ENCODE peak calls at places on chromosomes 2 and 18, in nine cellular contexts. One of them, this sample, is unnamed.

GRCh38 chr2:241315879-241316700 is at the start of gene SEPTIN2:
- DNase-seq in fibroblast of villous mesenchyme: peak; percentile 61
- DNase-seq in left ventricle myocardium inferior: peak; percentile 80
- DNase-seq in neural crest cell: peak; percentile 66
- DNase-seq in thoracic aorta: peak; percentile 39
- DNase-seq in heart left ventricle: peak; percentile 51
- DNase-seq in ovary: peak; percentile 85
- DNase-seq in HFFc6: peak; percentile 30
- DNase-seq in mammary epithelial cell: peak; percentile 73
- DNase-seq in this sample: peak; percentile 87

GRCh38 chr2:96110621-96111256 is 5.6 kb downstream of the ADRA2B start:
- DNase-seq in fibroblast of villous mesenchyme: no peak
- DNase-seq in left ventricle myocardium inferior: peak; percentile 12
- DNase-seq in neural crest cell: no peak
- DNase-seq in thoracic aorta: no peak
- DNase-seq in heart left ventricle: peak; percentile 23
- DNase-seq in ovary: no peak
- DNase-seq in HFFc6: no peak
- DNase-seq in mammary epithelial cell: no peak
- DNase-seq in this sample: no peak

GRCh38 chr18:46324556-46324955 is 220.4 kb downstream of the HAUS1 start:
- DNase-seq in fibroblast of villous mesenchyme: peak; percentile 57
- DNase-seq in left ventricle myocardium inferior: no peak
- DNase-seq in neural crest cell: no peak
- DNase-seq in thoracic aorta: no peak
- DNase-seq in heart left ventricle: no peak
- DNase-seq in ovary: no peak
- DNase-seq in HFFc6: peak; percentile 55
- DNase-seq in mammary epithelial cell: peak; percentile 69
- DNase-seq in this sample: no peak

GRCh38 chr2:99448556-99448955 is 41.3 kb downstream of the REV1 start:
- DNase-seq in fibroblast of villous mesenchyme: peak; percentile 52
- DNase-seq in left ventricle myocardium inferior: no peak
- DNase-seq in neural crest cell: no peak
- DNase-seq in thoracic aorta: no peak
- DNase-seq in heart left ventricle: no peak
- DNase-seq in ovary: no peak
- DNase-seq in HFFc6: peak; percentile 32
- DNase-seq in mammary epithelial cell: peak; percentile 94
- DNase-seq in this sample: no peak

GRCh38 chr2:1727101-1727771 is 17.1 kb downstream of the PXDN start:
- DNase-seq in fibroblast of villous mesenchyme: peak; percentile 66
- DNase-seq in left ventricle myocardium inferior: peak; percentile 25
- DNase-seq in neural crest cell: no peak
- DNase-seq in thoracic aorta: no peak
- DNase-seq in heart left ventricle: no peak
- DNase-seq in ovary: no peak
- DNase-seq in HFFc6: no peak
- DNase-seq in mammary epithelial cell: no peak
- DNase-seq in this sample: peak; percentile 44

GRCh38 chr2:161992526-161992925 is 81.5 kb downstream of the DPP4 start:
- DNase-seq in fibroblast of villous mesenchyme: peak; percentile 68
- DNase-seq in left ventricle myocardium inferior: no peak
- DNase-seq in neural crest cell: no peak
- DNase-seq in thoracic aorta: no peak
- DNase-seq in heart left ventricle: no peak
- DNase-seq in ovary: no peak
- DNase-seq in HFFc6: no peak
- DNase-seq in mammary epithelial cell: no peak
- DNase-seq in this sample: no peak

GRCh38 chr2:111157798-111158197 is 37.1 kb downstream of the BCL2L11 start:
- DNase-seq in fibroblast of villous mesenchyme: no peak
- DNase-seq in left ventricle myocardium inferior: no peak
- DNase-seq in neural crest cell: no peak
- DNase-seq in thoracic aorta: no peak
- DNase-seq in heart left ventricle: no peak
- DNase-seq in ovary: no peak
- DNase-seq in HFFc6: no peak
- DNase-seq in mammary epithelial cell: no peak
- DNase-seq in this sample: no peak

GRCh38 chr2:203824057-203824456 is 43.5 kb upstream of the CTLA4 start:
- DNase-seq in fibroblast of villous mesenchyme: no peak
- DNase-seq in left ventricle myocardium inferior: no peak
- DNase-seq in neural crest cell: no peak
- DNase-seq in thoracic aorta: no peak
- DNase-seq in heart left ventricle: no peak
- DNase-seq in ovary: no peak
- DNase-seq in HFFc6: no peak
- DNase-seq in mammary epithelial cell: no peak
- DNase-seq in this sample: no peak

GRCh38 chr2:169087757-169088379 is 18.5 kb downstream of the DHRS9 start:
- DNase-seq in fibroblast of villous mesenchyme: no peak
- DNase-seq in left ventricle myocardium inferior: no peak
- DNase-seq in neural crest cell: no peak
- DNase-seq in thoracic aorta: no peak
- DNase-seq in heart left ventricle: no peak
- DNase-seq in ovary: no peak
- DNase-seq in HFFc6: no peak
- DNase-seq in mammary epithelial cell: no peak
- DNase-seq in this sample: no peak

GRCh38 chr2:1544478-1545069 is 131.3 kb downstream of the TPO start:
- DNase-seq in fibroblast of villous mesenchyme: no peak
- DNase-seq in left ventricle myocardium inferior: no peak
- DNase-seq in neural crest cell: no peak
- DNase-seq in thoracic aorta: no peak
- DNase-seq in heart left ventricle: no peak
- DNase-seq in ovary: no peak
- DNase-seq in HFFc6: peak; percentile 67
- DNase-seq in mammary epithelial cell: peak; percentile 24
- DNase-seq in this sample: peak; percentile 36

GRCh38 chr2:220855296-220855695 is 716.8 kb downstream of the EPHA4 start:
- DNase-seq in fibroblast of villous mesenchyme: no peak
- DNase-seq in left ventricle myocardium inferior: no peak
- DNase-seq in neural crest cell: no peak
- DNase-seq in thoracic aorta: no peak
- DNase-seq in heart left ventricle: peak; percentile 48
- DNase-seq in ovary: no peak
- DNase-seq in HFFc6: no peak
- DNase-seq in mammary epithelial cell: peak; percentile 93
- DNase-seq in this sample: no peak

GRCh38 chr2:151357359-151357758 is at the start of gene TNFAIP6:
- DNase-seq in fibroblast of villous mesenchyme: peak; percentile 98
- DNase-seq in left ventricle myocardium inferior: no peak
- DNase-seq in neural crest cell: no peak
- DNase-seq in thoracic aorta: no peak
- DNase-seq in heart left ventricle: no peak
- DNase-seq in ovary: no peak
- DNase-seq in HFFc6: peak; percentile 94
- DNase-seq in mammary epithelial cell: peak; percentile 87
- DNase-seq in this sample: no peak

GRCh38 chr2:228518-229278 is 35.1 kb downstream of the SH3YL1 start:
- DNase-seq in fibroblast of villous mesenchyme: no peak
- DNase-seq in left ventricle myocardium inferior: no peak
- DNase-seq in neural crest cell: no peak
- DNase-seq in thoracic aorta: no peak
- DNase-seq in heart left ventricle: no peak
- DNase-seq in ovary: no peak
- DNase-seq in HFFc6: no peak
- DNase-seq in mammary epithelial cell: no peak
- DNase-seq in this sample: no peak

GRCh38 chr2:38376346-38376682 is 759 bp downstream of the ATL2 start:
- DNase-seq in fibroblast of villous mesenchyme: peak; percentile 83
- DNase-seq in left ventricle myocardium inferior: no peak
- DNase-seq in neural crest cell: no peak
- DNase-seq in thoracic aorta: no peak
- DNase-seq in heart left ventricle: no peak
- DNase-seq in ovary: no peak
- DNase-seq in HFFc6: peak; percentile 65
- DNase-seq in mammary epithelial cell: peak; percentile 87
- DNase-seq in this sample: no peak

GRCh38 chr2:5497874-5498273 is 194.3 kb upstream of the SOX11 start:
- DNase-seq in fibroblast of villous mesenchyme: no peak
- DNase-seq in left ventricle myocardium inferior: no peak
- DNase-seq in neural crest cell: no peak
- DNase-seq in thoracic aorta: no peak
- DNase-seq in heart left ventricle: no peak
- DNase-seq in ovary: no peak
- DNase-seq in HFFc6: no peak
- DNase-seq in mammary epithelial cell: no peak
- DNase-seq in this sample: no peak

GRCh38 chr2:231355802-231356473 is 39.6 kb upstream of the B3GNT7 start:
- DNase-seq in fibroblast of villous mesenchyme: peak; percentile 34
- DNase-seq in left ventricle myocardium inferior: peak; percentile 16
- DNase-seq in neural crest cell: no peak
- DNase-seq in thoracic aorta: no peak
- DNase-seq in heart left ventricle: no peak
- DNase-seq in ovary: peak; percentile 47
- DNase-seq in HFFc6: no peak
- DNase-seq in mammary epithelial cell: no peak
- DNase-seq in this sample: no peak

GRCh38 chr2:126886201-126886905 is 12.3 kb upstream of the TEX51 start:
- DNase-seq in fibroblast of villous mesenchyme: peak; percentile 46
- DNase-seq in left ventricle myocardium inferior: peak; percentile 56
- DNase-seq in neural crest cell: peak; percentile 65
- DNase-seq in thoracic aorta: no peak
- DNase-seq in heart left ventricle: peak; percentile 52
- DNase-seq in ovary: peak; percentile 74
- DNase-seq in HFFc6: peak; percentile 20
- DNase-seq in mammary epithelial cell: no peak
- DNase-seq in this sample: peak; percentile 57

GRCh38 chr18:3069671-3070433 is 56.9 kb upstream of the LPIN2 start:
- DNase-seq in fibroblast of villous mesenchyme: no peak
- DNase-seq in left ventricle myocardium inferior: no peak
- DNase-seq in neural crest cell: no peak
- DNase-seq in thoracic aorta: no peak
- DNase-seq in heart left ventricle: no peak
- DNase-seq in ovary: no peak
- DNase-seq in HFFc6: no peak
- DNase-seq in mammary epithelial cell: no peak
- DNase-seq in this sample: peak; percentile 16

GRCh38 chr2:85804583-85804982 is 50.8 kb downstream of the ATOH8 start:
- DNase-seq in fibroblast of villous mesenchyme: no peak
- DNase-seq in left ventricle myocardium inferior: no peak
- DNase-seq in neural crest cell: no peak
- DNase-seq in thoracic aorta: no peak
- DNase-seq in heart left ventricle: no peak
- DNase-seq in ovary: no peak
- DNase-seq in HFFc6: no peak
- DNase-seq in mammary epithelial cell: no peak
- DNase-seq in this sample: peak; percentile 35
- TF ChIP-seq CTCF in fibroblast of villous mesenchyme: peak; percentile 83
- TF ChIP-seq CTCF in left ventricle myocardium inferior: peak; percentile 76
- TF ChIP-seq CTCF in neural crest cell: peak; percentile 71
- TF ChIP-seq CTCF in thoracic aorta: peak; percentile 52
- TF ChIP-seq CTCF in heart left ventricle: peak; percentile 63
- TF ChIP-seq CTCF in ovary: no peak
- TF ChIP-seq CTCF in HFFc6: peak; percentile 78
- TF ChIP-seq CTCF in mammary epithelial cell: peak; percentile 66
- TF ChIP-seq CTCF in this sample: peak; percentile 50

DNA sequence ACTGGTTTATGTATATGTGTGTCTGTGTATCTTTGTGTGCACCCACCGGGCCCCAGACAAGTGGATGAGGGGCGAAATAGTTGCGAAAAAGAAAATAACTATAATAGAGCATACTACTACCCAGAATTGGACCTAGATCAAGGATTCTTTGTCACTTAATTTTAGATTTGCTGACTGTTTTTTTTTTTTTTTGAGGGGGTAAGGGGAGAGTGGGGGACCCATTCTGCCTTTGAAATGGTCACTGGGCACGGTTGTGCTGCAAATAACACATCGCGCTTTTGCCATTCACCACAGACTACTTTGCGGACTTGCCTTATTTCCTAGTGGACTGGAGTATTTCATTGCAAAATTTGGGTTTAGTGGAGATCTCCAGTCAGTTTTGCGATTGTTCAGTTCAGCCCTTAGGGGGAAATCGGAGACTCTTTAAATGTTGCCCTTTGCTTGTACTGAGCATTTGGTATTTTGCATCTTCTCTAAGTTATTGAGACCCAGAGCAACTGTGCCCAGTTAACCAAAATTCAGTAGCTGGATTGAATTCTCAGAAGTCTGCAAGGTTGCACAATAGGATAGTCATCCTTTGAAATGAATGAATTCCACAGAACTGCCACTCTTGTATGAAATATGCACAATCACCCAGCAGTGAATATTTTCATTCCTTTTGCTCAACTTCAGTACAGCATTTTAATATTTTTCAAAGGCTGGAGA is 2.8 kb downstream of the TRIB2 start:
- DNase-seq in fibroblast of villous mesenchyme: peak; percentile 70
- DNase-seq in left ventricle myocardium inferior: no peak
- DNase-seq in neural crest cell: no peak
- DNase-seq in thoracic aorta: no peak
- DNase-seq in heart left ventricle: no peak
- DNase-seq in ovary: no peak
- DNase-seq in HFFc6: peak; percentile 70
- DNase-seq in mammary epithelial cell: peak; percentile 50
- DNase-seq in this sample: no peak
- TF ChIP-seq CTCF in fibroblast of villous mesenchyme: no peak
- TF ChIP-seq CTCF in left ventricle myocardium inferior: no peak
- TF ChIP-seq CTCF in neural crest cell: no peak
- TF ChIP-seq CTCF in thoracic aorta: no peak
- TF ChIP-seq CTCF in heart left ventricle: no peak
- TF ChIP-seq CTCF in ovary: no peak
- TF ChIP-seq CTCF in HFFc6: no peak
- TF ChIP-seq CTCF in mammary epithelial cell: no peak
- TF ChIP-seq CTCF in this sample: no peak

DNA sequence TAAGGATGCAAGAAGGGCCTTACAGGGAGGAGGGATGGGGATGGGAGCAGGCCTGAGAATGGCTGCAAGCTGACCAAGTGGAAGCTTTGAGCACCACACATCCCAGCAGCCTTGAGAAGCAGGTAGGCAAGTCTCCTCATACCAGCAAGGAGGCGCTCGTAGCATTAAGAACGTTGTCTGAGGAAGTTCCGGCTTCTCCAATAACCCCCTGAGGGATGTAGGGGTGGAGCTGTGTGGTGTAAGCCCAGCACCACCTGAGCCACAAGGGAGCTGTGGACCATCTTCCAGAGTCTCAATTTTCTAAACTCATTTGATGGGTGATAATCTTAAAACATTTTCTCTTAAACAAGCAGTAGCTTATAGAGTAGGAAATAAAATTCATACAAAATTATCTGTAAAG is 50.6 kb downstream of the ST3GAL5 start:
- DNase-seq in fibroblast of villous mesenchyme: no peak
- DNase-seq in left ventricle myocardium inferior: no peak
- DNase-seq in neural crest cell: no peak
- DNase-seq in thoracic aorta: no peak
- DNase-seq in heart left ventricle: no peak
- DNase-seq in ovary: no peak
- DNase-seq in HFFc6: no peak
- DNase-seq in mammary epithelial cell: no peak
- DNase-seq in this sample: no peak
- TF ChIP-seq CTCF in fibroblast of villous mesenchyme: no peak
- TF ChIP-seq CTCF in left ventricle myocardium inferior: no peak
- TF ChIP-seq CTCF in neural crest cell: no peak
- TF ChIP-seq CTCF in thoracic aorta: no peak
- TF ChIP-seq CTCF in heart left ventricle: no peak
- TF ChIP-seq CTCF in ovary: no peak
- TF ChIP-seq CTCF in HFFc6: no peak
- TF ChIP-seq CTCF in mammary epithelial cell: no peak
- TF ChIP-seq CTCF in this sample: no peak

GRCh38 chr18:33184918-33185317 is 255.6 kb downstream of the CCDC178 start:
- DNase-seq in fibroblast of villous mesenchyme: no peak
- DNase-seq in left ventricle myocardium inferior: no peak
- DNase-seq in neural crest cell: no peak
- DNase-seq in thoracic aorta: no peak
- DNase-seq in heart left ventricle: no peak
- DNase-seq in ovary: no peak
- DNase-seq in HFFc6: no peak
- DNase-seq in mammary epithelial cell: no peak
- DNase-seq in this sample: no peak
- TF ChIP-seq CTCF in fibroblast of villous mesenchyme: no peak
- TF ChIP-seq CTCF in left ventricle myocardium inferior: no peak
- TF ChIP-seq CTCF in neural crest cell: peak; percentile 26
- TF ChIP-seq CTCF in thoracic aorta: no peak
- TF ChIP-seq CTCF in heart left ventricle: no peak
- TF ChIP-seq CTCF in ovary: no peak
- TF ChIP-seq CTCF in HFFc6: no peak
- TF ChIP-seq CTCF in mammary epithelial cell: no peak
- TF ChIP-seq CTCF in this sample: no peak